ENCODE peak calls at places on chromosome 9, in four cellular contexts. O, V, J and R are unnamed samples.

GRCh38 chr9:77543131-77543822 is 104.8 kb downstream of the GNA14 start:
- DNase-seq in V (no peak), O (no peak), J (no peak), R (no peak)

GRCh38 chr9:99366183-99366582 is 144.1 kb downstream of the SEC61B start:
- DNase-seq in O (no peak), J (no peak), V (no peak), R (no peak)

GRCh38 chr9:93100265-93100636 is 4.2 kb downstream of the CARD19 start:
- DNase-seq in O (no peak), V (no peak), J (no peak), R (no peak)

GRCh38 chr9:99348289-99348688 is 126.2 kb downstream of the SEC61B start:
- DNase-seq in J (no peak), V (no peak), O (no peak), R (no peak)

GRCh38 chr9:116706310-116707290 is 19.5 kb downstream of the TRIM32 start:
- DNase-seq in J (no peak), V (no peak), O (no peak), R (no peak)

GRCh38 chr9:117121331-117121730 is 293.5 kb downstream of the ASTN2 start:
- DNase-seq in J (no peak), O (no peak), V (no peak), R (no peak)

GRCh38 chr9:21558627-21559401 is 76.7 kb upstream of the IFNE start:
- DNase-seq in O (no peak), V (no peak), J (no peak), R (no peak)

GRCh38 chr9:113919422-113919821 is 43.3 kb downstream of the ZNF618 start:
- DNase-seq in J (no peak), V (no peak), O (no peak), R (no peak)

GRCh38 chr9:133710661-133711427 is 27.3 kb downstream of the SARDH start:
- DNase-seq in O (no peak), V (no peak), J (no peak), R (no peak)

GRCh38 chr9:135329571-135330306 is 149.8 kb upstream of the PPP1R26 start:
- DNase-seq in V (no peak), O (no peak), J (no peak), R (no peak)

GRCh38 chr9:20981486-20981885 is 50.0 kb downstream of the HACD4 start:
- DNase-seq in V (no peak), J (no peak), O (no peak), R (no peak)

GRCh38 chr9:114666841-114667240 is 9.2 kb upstream of the TEX53 start:
- DNase-seq in J (no peak), O (no peak), V (no peak), R (no peak)

GRCh38 chr9:16417749-16418148 is 452.7 kb downstream of the BNC2 start:
- DNase-seq in O (no peak), J (no peak), V (no peak), R (no peak)

GRCh38 chr9:127426756-127427155 is 2.6 kb downstream of the ZNF79 start:
- DNase-seq in V (no peak), O (no peak), J (no peak), R (no peak)

GRCh38 chr9:137838576-137838975 is 39.0 kb upstream of the CACNA1B start:
- DNase-seq in V (no peak), J (no peak), O (no peak), R (no peak)

GRCh38 chr9:134964271-134964670 is 46.6 kb upstream of the FCN1 start:
- DNase-seq in O (no peak), J (no peak), V (no peak), R (no peak)

GRCh38 chr9:96524045-96524444 is 74.1 kb downstream of the HABP4 start:
- DNase-seq in V (no peak), O (no peak), J (no peak), R (no peak)

GRCh38 chr9:70113403-70114022 is 69.9 kb downstream of the MAMDC2 start:
- DNase-seq in J (peak; percentile 29), V (peak; percentile 49), O (no peak), R (peak; percentile 15)

GRCh38 chr9:107425110-107426025 is 64.2 kb downstream of the KLF4 start:
- DNase-seq in J (peak; percentile 68), O (no peak), V (peak; percentile 36), R (peak; percentile 46)

GRCh38 chr9:122940603-122941559 is at the start of gene RABGAP1:
- DNase-seq in O (peak; percentile 94), J (peak; percentile 95), V (peak; percentile 99), R (peak; percentile 89)
- TF ChIP-seq POLR2AphosphoS5 in O (peak; percentile 85), J (peak; percentile 40), V (peak; percentile 87), R (peak; percentile 85)

DNA sequence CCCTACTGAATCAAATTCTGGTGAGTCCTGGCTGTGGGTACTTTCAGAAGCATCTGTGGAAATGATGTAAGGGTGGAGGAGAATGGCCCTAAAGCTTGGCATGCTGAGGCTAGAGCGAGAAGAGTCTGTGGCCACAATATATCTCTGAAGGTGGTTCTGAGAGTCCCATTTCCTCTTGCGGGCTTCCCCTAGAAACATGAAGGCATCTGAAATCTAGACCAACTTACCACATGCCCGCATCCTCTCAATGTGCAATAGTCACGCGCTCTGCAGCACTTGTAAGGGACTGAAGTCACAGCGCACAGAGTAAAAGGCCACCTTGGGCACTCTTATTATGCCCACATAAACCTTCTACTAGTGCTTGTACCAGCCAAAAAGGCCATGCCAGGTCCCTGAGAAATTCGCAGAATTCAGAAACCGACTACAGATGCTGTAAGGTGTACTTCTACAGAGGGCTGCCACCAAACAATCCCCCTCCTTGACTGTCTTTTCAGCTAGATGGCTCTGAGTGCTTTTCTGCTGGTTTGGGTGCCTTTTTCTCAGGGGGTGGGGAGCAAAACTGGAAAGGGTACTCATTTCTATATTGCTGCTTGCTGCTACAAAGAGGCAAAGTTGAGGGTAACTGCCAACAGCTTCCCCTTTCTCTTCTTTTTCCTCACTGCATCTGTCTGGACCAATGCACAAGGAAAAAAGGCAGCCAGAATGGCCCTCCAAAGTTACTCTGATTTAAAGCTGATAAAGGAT is 107.3 kb downstream of the ZDHHC21 start:
- DNase-seq in V (no peak), O (peak; percentile 81), J (no peak), R (peak; percentile 41)
- TF ChIP-seq SPI1 in V (no peak), O (peak; percentile 96), J (no peak), R (peak; percentile 98)

GRCh38 chr9:136507992-136508375 is 25.1 kb upstream of the SEC16A start:
- DNase-seq in V (no peak), O (no peak), J (no peak), R (no peak)
- TF ChIP-seq POLR2AphosphoS5 in V (no peak), O (no peak), J (no peak), R (no peak)

GRCh38 chr9:28801144-28801799 is 1228.0 kb upstream of the C9orf72 start:
- DNase-seq in O (no peak), V (no peak), J (no peak), R (no peak)
- TF ChIP-seq SPI1 in O (no peak), V (no peak), J (no peak), R (no peak)

DNA sequence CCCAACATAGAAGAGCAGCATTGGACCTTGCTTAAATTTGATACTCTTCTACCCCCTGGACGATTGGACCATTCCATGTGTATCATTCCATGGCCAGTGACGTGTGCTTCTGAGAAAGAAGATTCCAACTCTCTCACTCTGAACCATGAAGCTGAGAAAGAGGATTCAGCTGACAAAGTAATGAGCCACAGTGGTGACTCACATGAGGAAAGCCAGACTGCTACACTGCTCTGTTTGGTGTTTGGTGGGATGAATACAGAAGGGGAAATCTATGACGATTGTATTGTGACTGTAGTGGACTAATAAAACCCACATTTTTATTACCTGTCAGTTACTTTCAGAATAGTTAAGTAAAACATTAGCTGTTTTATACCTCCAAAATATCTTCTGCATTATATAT is 7.5 kb downstream of the HSPA5 start:
- DNase-seq in O (no peak), J (no peak), V (no peak), R (no peak)
- TF ChIP-seq POLR2AphosphoS5 in O (no peak), J (no peak), V (no peak), R (no peak)

GRCh38 chr9:112003538-112003937 is 106.9 kb downstream of the UGCG start:
- DNase-seq in O (no peak), J (no peak), V (no peak), R (no peak)

GRCh38 chr9:112002847-112003457 is 106.3 kb downstream of the UGCG start:
- DNase-seq in V (no peak), O (no peak), J (no peak), R (no peak)

GRCh38 chr9:111999319-111999718 is 102.7 kb downstream of the UGCG start:
- DNase-seq in V (no peak), O (no peak), J (no peak), R (no peak)

GRCh38 chr9:112002131-112002846 is 105.7 kb downstream of the UGCG start:
- DNase-seq in O (no peak), V (no peak), J (no peak), R (no peak)

DNA sequence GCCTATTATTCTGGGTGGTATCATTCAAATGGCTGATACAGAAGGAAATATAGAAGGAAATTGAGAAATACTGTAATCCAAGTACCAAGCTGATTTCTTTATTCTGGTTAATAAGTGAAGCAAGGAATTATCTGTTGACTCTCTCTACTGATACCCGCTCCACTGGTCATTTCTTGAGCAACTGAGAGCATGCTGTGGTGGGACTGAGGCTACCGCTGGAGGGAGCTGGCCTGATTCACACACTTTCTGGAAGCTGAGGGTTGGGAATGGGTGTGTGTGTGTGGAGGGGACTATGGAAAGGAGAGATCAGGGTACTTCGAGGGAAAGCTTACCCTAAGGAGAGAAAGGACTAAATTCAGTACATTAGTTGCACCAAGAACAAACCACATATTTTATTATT is 104.1 kb downstream of the UGCG start:
- DNase-seq in O (no peak), V (no peak), J (no peak), R (no peak)
- TF ChIP-seq SPI1 in O (no peak), V (no peak), J (no peak), R (no peak)

GRCh38 chr9:111599092-111599947 is at the start of gene PTGR1:
- DNase-seq in O (no peak), V (peak; percentile 65), J (no peak), R (peak; percentile 43)
- TF ChIP-seq POLR2AphosphoS5 in O (no peak), V (no peak), J (no peak), R (no peak)